ENCODE peak calls at places on chromosomes 5 and 9, in five cellular contexts. C, A, Z, O and F are unnamed samples.
A peak's percentile ranks its signal among the peaks of the same experiment; 100 is the strongest.

GRCh38 chr5:123182072-123182471 is 93.0 kb downstream of the PRDM6 start:
- DNase-seq in A (no peak), O (no peak), C (no peak), Z (no peak), F (no peak)

GRCh38 chr5:91283326-91283725 is 99.8 kb downstream of the ARRDC3 start:
- DNase-seq in Z (no peak), O (no peak), C (no peak), A (no peak), F (no peak)

GRCh38 chr9:36141288-36141687 is 4.8 kb downstream of the GLIPR2 start:
- DNase-seq in O (no peak), C (peak; percentile 41), Z (peak; percentile 70), A (no peak), F (no peak)

GRCh38 chr5:160303690-160304089 is 8.7 kb downstream of the CCNJL start:
- DNase-seq in A (no peak), Z (no peak), C (no peak), O (no peak), F (no peak)

GRCh38 chr5:150559701-150560100 is 51.8 kb downstream of the NDST1 start:
- DNase-seq in Z (no peak), A (no peak), O (no peak), C (peak; percentile 76), F (no peak)

GRCh38 chr5:120873083-120873482 is 409.0 kb downstream of the PRR16 start:
- DNase-seq in O (no peak), C (peak; percentile 4), A (no peak), Z (no peak), F (no peak)

GRCh38 chr5:141683596-141684161 is 1.6 kb upstream of the ARAP3 start:
- DNase-seq in Z (no peak), A (no peak), C (no peak), O (no peak), F (no peak)

GRCh38 chr5:96572864-96573512 is 89.2 kb upstream of the CAST start:
- DNase-seq in C (peak; percentile 99), A (no peak), Z (peak; percentile 5), O (no peak), F (peak; percentile 93)

GRCh38 chr5:139562847-139563246 is 1.7 kb downstream of the UBE2D2 start:
- DNase-seq in O (no peak), C (no peak), Z (no peak), A (no peak), F (no peak)

GRCh38 chr5:31553863-31554262 is 21.8 kb downstream of the C5orf22 start:
- DNase-seq in Z (no peak), A (no peak), O (no peak), C (peak; percentile 48), F (no peak)

GRCh38 chr5:848671-849111 is 2.1 kb downstream of the ZDHHC11 start:
- DNase-seq in Z (no peak), A (no peak), C (no peak), O (no peak), F (no peak)

GRCh38 chr5:177364159-177364962 is 6.6 kb downstream of the RGS14 start:
- DNase-seq in A (no peak), C (no peak), O (no peak), Z (no peak), F (no peak)

GRCh38 chr9:84897362-84898094 is 228.0 kb downstream of the NTRK2 start:
- DNase-seq in O (no peak), Z (no peak), C (no peak), A (no peak), F (no peak)

GRCh38 chr5:56620903-56621680 is 194.3 kb upstream of the MAP3K1 start:
- DNase-seq in O (no peak), C (peak; percentile 49), Z (no peak), A (no peak), F (no peak)

GRCh38 chr5:134545070-134545868 is 19.8 kb downstream of the JADE2 start:
- DNase-seq in A (peak; percentile 49), O (peak; percentile 94), Z (no peak), C (no peak), F (no peak)

GRCh38 chr9:16848189-16848588 is 22.3 kb downstream of the BNC2 start:
- DNase-seq in Z (no peak), O (no peak), A (no peak), C (no peak), F (no peak)

GRCh38 chr9:128114326-128115186 is 13.0 kb downstream of the PTGES2 start:
- DNase-seq in A (peak; percentile 35), C (no peak), Z (no peak), O (no peak), F (no peak)

GRCh38 chr9:79193001-79193400 is 378.8 kb upstream of the TLE4 start:
- DNase-seq in O (no peak), C (peak; percentile 96), A (no peak), Z (no peak), F (no peak)

GRCh38 chr5:166282939-166283338 is 2008.5 kb upstream of the WWC1 start:
- DNase-seq in Z (no peak), C (no peak), A (no peak), O (no peak), F (no peak)

GRCh38 chr9:36968574-36969215 is 65.4 kb downstream of the PAX5 start:
- DNase-seq in A (no peak), Z (no peak), C (no peak), O (no peak), F (no peak)

GRCh38 chr5:82975396-82975795 is 101.8 kb downstream of the TMEM167A start:
- DNase-seq in C (no peak), A (no peak), O (no peak), Z (no peak), F (no peak)

GRCh38 chr9:20981486-20981885 is 50.0 kb downstream of the HACD4 start:
- DNase-seq in A (no peak), O (no peak), Z (peak; percentile 25), C (peak; percentile 88), F (no peak)

GRCh38 chr9:115847245-115847644 is 306.3 kb upstream of the PAPPA start:
- DNase-seq in A (no peak), O (no peak), Z (no peak), C (peak; percentile 86), F (peak; percentile 24)

GRCh38 chr5:168176941-168177340 is 114.5 kb upstream of the WWC1 start:
- DNase-seq in Z (no peak), A (no peak), C (no peak), O (no peak), F (no peak)

GRCh38 chr5:143355710-143356109 is 47.8 kb downstream of the NR3C1 start:
- DNase-seq in Z (peak; percentile 72), O (peak; percentile 63), A (peak; percentile 46), C (peak; percentile 96), F (peak; percentile 89)

GRCh38 chr5:149860801-149861322 is 83.7 kb downstream of the PDE6A start:
- DNase-seq in A (no peak), Z (no peak), C (no peak), O (no peak), F (no peak)

GRCh38 chr9:73807956-73808355 is 656.3 kb downstream of the ANXA1 start:
- DNase-seq in Z (no peak), O (no peak), C (no peak), A (no peak), F (no peak)

GRCh38 chr9:88759374-88759773 is 224.4 kb downstream of the NXNL2 start:
- DNase-seq in C (no peak), O (no peak), Z (no peak), A (no peak), F (no peak)

GRCh38 chr5:156950716-156951115 is 12.3 kb downstream of the TIMD4 start:
- DNase-seq in Z (no peak), C (no peak), A (no peak), O (no peak), F (no peak)

GRCh38 chr5:150618188-150618587 is 22.3 kb upstream of the SYNPO start:
- DNase-seq in A (no peak), C (no peak), O (no peak), Z (no peak), F (no peak)

GRCh38 chr5:179266291-179267070 is 78.8 kb downstream of the ADAMTS2 start:
- DNase-seq in C (no peak), O (peak; percentile 58), Z (no peak), A (peak; percentile 2), F (no peak)
- H3K27ac ChIP-seq in C (peak overlapping the region; percentile 98), O (peak overlapping the region; percentile 63), Z (no peak overlapping the region), A (peak overlapping the region; percentile 76), F (no peak overlapping the region)

DNA sequence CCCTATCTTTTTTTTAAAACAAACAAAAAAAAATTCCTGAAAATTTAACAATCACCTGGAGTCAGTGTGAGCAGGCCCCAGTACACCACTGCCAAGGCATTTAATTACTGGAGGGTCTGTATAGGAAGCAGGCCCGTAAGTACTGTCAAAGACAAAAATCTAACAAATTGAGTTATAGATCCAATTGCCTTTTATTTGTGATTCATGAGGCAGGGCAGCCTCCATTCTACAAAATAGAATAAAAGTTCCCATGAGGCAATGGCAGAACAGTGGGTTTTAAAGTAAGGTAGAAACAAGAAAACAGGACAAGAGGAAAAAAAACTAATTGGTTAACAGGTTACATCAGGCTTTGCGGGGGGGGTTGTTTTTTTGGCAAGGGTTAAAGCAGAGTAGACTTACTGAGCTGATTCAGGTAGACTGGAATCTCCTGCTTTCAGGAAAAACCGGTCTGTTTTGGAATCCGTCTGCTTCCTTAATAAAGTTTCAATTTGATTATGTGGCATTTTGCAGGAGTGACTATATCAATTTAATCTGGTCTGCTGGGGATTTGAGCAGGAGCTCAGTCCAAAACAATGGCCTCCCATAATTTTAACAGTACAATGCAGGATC is 48.9 kb downstream of the AUH start:
- DNase-seq in A (no peak), C (no peak), Z (peak; percentile 74), O (no peak), F (peak; percentile 89)
- H3K27ac ChIP-seq in A (no peak overlapping the region), C (no peak overlapping the region), Z (peak overlapping the region; percentile 85), O (no peak overlapping the region), F (peak overlapping the region; percentile 78)

GRCh38 chr5:80125022-80125961 is 90.1 kb downstream of the THBS4 start:
- DNase-seq in Z (no peak), O (no peak), A (no peak), C (no peak), F (no peak)
- H3K27ac ChIP-seq in Z (no peak overlapping the region), O (no peak overlapping the region), A (no peak overlapping the region), C (no peak overlapping the region), F (peak overlapping the region; percentile 60)

DNA sequence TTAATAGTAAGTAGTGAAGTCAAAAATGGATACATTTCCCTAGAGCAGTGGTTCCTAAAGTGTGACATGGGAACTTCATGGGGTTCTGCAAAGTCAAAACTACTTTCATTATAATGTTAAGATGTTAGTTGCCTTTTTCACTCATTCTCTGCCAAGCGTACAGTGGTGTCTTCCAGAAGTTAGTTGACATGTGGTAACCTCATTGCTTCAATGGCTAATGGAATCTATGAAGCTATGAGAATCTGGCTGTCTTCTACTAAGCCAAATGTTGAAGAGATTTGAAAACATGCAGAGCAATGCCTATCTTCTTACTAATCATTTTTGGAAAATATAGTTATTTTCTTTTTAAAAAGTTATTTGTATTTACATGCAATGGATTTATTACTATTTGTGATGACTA is 111.8 kb downstream of the SLC12A2 start:
- DNase-seq in C (no peak), A (no peak), Z (no peak), O (no peak), F (no peak)
- H3K27ac ChIP-seq in C (no peak overlapping the region), A (no peak overlapping the region), Z (no peak overlapping the region), O (no peak overlapping the region), F (no peak overlapping the region)